ENCODE peak calls at places on chromosome X, in ten cellular contexts. One of them, this sample, is unnamed.
A peak's percentile ranks its signal among the peaks of the same experiment; 100 is the strongest.

GRCh38 chrX:110156167-110156754 is 153.3 kb downstream of the TMEM164 start:
- DNase-seq in transverse colon: no peak
- DNase-seq in astrocyte of the spinal cord: no peak
- DNase-seq in omental fat pad: no peak
- DNase-seq in cardiac fibroblast: no peak
- DNase-seq in choroid plexus epithelial cell: peak; percentile 26
- DNase-seq in left ventricle myocardium inferior: no peak
- DNase-seq in progenitor cell of endocrine pancreas: no peak
- DNase-seq in endothelial cell: no peak
- DNase-seq in GM13977: no peak
- DNase-seq in this sample: no peak

GRCh38 chrX:40733691-40734090 is 1.7 kb downstream of the MED14 start:
- DNase-seq in transverse colon: no peak
- DNase-seq in astrocyte of the spinal cord: no peak
- DNase-seq in omental fat pad: no peak
- DNase-seq in cardiac fibroblast: peak; percentile 20
- DNase-seq in choroid plexus epithelial cell: no peak
- DNase-seq in left ventricle myocardium inferior: no peak
- DNase-seq in progenitor cell of endocrine pancreas: no peak
- DNase-seq in endothelial cell: no peak
- DNase-seq in GM13977: no peak
- DNase-seq in this sample: no peak

GRCh38 chrX:54786972-54787371 is 11.1 kb downstream of the ITIH6 start:
- DNase-seq in transverse colon: peak; percentile 32
- DNase-seq in astrocyte of the spinal cord: no peak
- DNase-seq in omental fat pad: no peak
- DNase-seq in cardiac fibroblast: no peak
- DNase-seq in choroid plexus epithelial cell: no peak
- DNase-seq in left ventricle myocardium inferior: no peak
- DNase-seq in progenitor cell of endocrine pancreas: no peak
- DNase-seq in endothelial cell: no peak
- DNase-seq in GM13977: no peak
- DNase-seq in this sample: peak; percentile 16

GRCh38 chrX:47172971-47173792 is 20.4 kb upstream of the UBA1 start:
- DNase-seq in transverse colon: no peak
- DNase-seq in astrocyte of the spinal cord: no peak
- DNase-seq in omental fat pad: no peak
- DNase-seq in cardiac fibroblast: no peak
- DNase-seq in choroid plexus epithelial cell: no peak
- DNase-seq in left ventricle myocardium inferior: no peak
- DNase-seq in progenitor cell of endocrine pancreas: no peak
- DNase-seq in endothelial cell: no peak
- DNase-seq in GM13977: no peak
- DNase-seq in this sample: no peak

GRCh38 chrX:38799995-38800394 is 1.3 kb upstream of the MID1IP1 start:
- DNase-seq in transverse colon: no peak
- DNase-seq in astrocyte of the spinal cord: no peak
- DNase-seq in omental fat pad: no peak
- DNase-seq in cardiac fibroblast: no peak
- DNase-seq in choroid plexus epithelial cell: peak; percentile 13
- DNase-seq in left ventricle myocardium inferior: peak; percentile 15
- DNase-seq in progenitor cell of endocrine pancreas: no peak
- DNase-seq in endothelial cell: no peak
- DNase-seq in GM13977: peak; percentile 14
- DNase-seq in this sample: no peak

GRCh38 chrX:11540532-11541377 is 125.0 kb downstream of the ARHGAP6 start:
- DNase-seq in transverse colon: no peak
- DNase-seq in astrocyte of the spinal cord: no peak
- DNase-seq in omental fat pad: no peak
- DNase-seq in cardiac fibroblast: peak; percentile 15
- DNase-seq in choroid plexus epithelial cell: peak; percentile 17
- DNase-seq in left ventricle myocardium inferior: peak; percentile 25
- DNase-seq in progenitor cell of endocrine pancreas: no peak
- DNase-seq in endothelial cell: no peak
- DNase-seq in GM13977: peak; percentile 7
- DNase-seq in this sample: no peak

GRCh38 chrX:47581731-47582647 is at the start of gene TIMP1:
- DNase-seq in transverse colon: peak; percentile 82
- DNase-seq in astrocyte of the spinal cord: peak; percentile 92
- DNase-seq in omental fat pad: peak; percentile 71
- DNase-seq in cardiac fibroblast: peak; percentile 96
- DNase-seq in choroid plexus epithelial cell: peak; percentile 95
- DNase-seq in left ventricle myocardium inferior: peak; percentile 87
- DNase-seq in progenitor cell of endocrine pancreas: peak; percentile 35
- DNase-seq in endothelial cell: peak; percentile 74
- DNase-seq in GM13977: peak; percentile 84
- DNase-seq in this sample: peak; percentile 77

GRCh38 chrX:68658530-68658929 is 11.1 kb downstream of the STARD8 start:
- DNase-seq in transverse colon: no peak
- DNase-seq in astrocyte of the spinal cord: peak; percentile 18
- DNase-seq in omental fat pad: no peak
- DNase-seq in cardiac fibroblast: peak; percentile 57
- DNase-seq in choroid plexus epithelial cell: peak; percentile 43
- DNase-seq in left ventricle myocardium inferior: peak; percentile 53
- DNase-seq in progenitor cell of endocrine pancreas: no peak
- DNase-seq in endothelial cell: no peak
- DNase-seq in GM13977: no peak
- DNase-seq in this sample: peak; percentile 34

GRCh38 chrX:125203737-125204578 is 115.7 kb upstream of the TEX13C start:
- DNase-seq in transverse colon: no peak
- DNase-seq in astrocyte of the spinal cord: peak; percentile 31
- DNase-seq in omental fat pad: no peak
- DNase-seq in cardiac fibroblast: no peak
- DNase-seq in choroid plexus epithelial cell: peak; percentile 1
- DNase-seq in left ventricle myocardium inferior: peak; percentile 32
- DNase-seq in progenitor cell of endocrine pancreas: peak; percentile 26
- DNase-seq in endothelial cell: peak; percentile 30
- DNase-seq in GM13977: no peak
- DNase-seq in this sample: peak; percentile 76

GRCh38 chrX:106862972-106863688 is 40.0 kb downstream of the RIPPLY1 start:
- DNase-seq in transverse colon: peak; percentile 19
- DNase-seq in astrocyte of the spinal cord: no peak
- DNase-seq in omental fat pad: no peak
- DNase-seq in cardiac fibroblast: peak; percentile 0
- DNase-seq in choroid plexus epithelial cell: peak; percentile 23
- DNase-seq in left ventricle myocardium inferior: no peak
- DNase-seq in progenitor cell of endocrine pancreas: no peak
- DNase-seq in endothelial cell: peak; percentile 18
- DNase-seq in GM13977: peak; percentile 26
- DNase-seq in this sample: peak; percentile 34

GRCh38 chrX:119677654-119677981 is 15.3 kb downstream of the SEPTIN6 start:
- DNase-seq in transverse colon: no peak
- DNase-seq in astrocyte of the spinal cord: no peak
- DNase-seq in omental fat pad: no peak
- DNase-seq in cardiac fibroblast: no peak
- DNase-seq in choroid plexus epithelial cell: no peak
- DNase-seq in left ventricle myocardium inferior: no peak
- DNase-seq in progenitor cell of endocrine pancreas: no peak
- DNase-seq in endothelial cell: no peak
- DNase-seq in GM13977: no peak
- DNase-seq in this sample: no peak

GRCh38 chrX:15107367-15107988 is 162.4 kb downstream of the ASB9 start:
- DNase-seq in transverse colon: no peak
- DNase-seq in astrocyte of the spinal cord: no peak
- DNase-seq in omental fat pad: no peak
- DNase-seq in cardiac fibroblast: no peak
- DNase-seq in choroid plexus epithelial cell: no peak
- DNase-seq in left ventricle myocardium inferior: no peak
- DNase-seq in progenitor cell of endocrine pancreas: no peak
- DNase-seq in endothelial cell: no peak
- DNase-seq in GM13977: no peak
- DNase-seq in this sample: no peak
- TF ChIP-seq CTCF in transverse colon: no peak
- TF ChIP-seq CTCF in astrocyte of the spinal cord: no peak
- TF ChIP-seq CTCF in omental fat pad: no peak
- TF ChIP-seq CTCF in cardiac fibroblast: no peak
- TF ChIP-seq CTCF in choroid plexus epithelial cell: no peak
- TF ChIP-seq CTCF in left ventricle myocardium inferior: no peak
- TF ChIP-seq CTCF in progenitor cell of endocrine pancreas: no peak
- TF ChIP-seq CTCF in endothelial cell: no peak
- TF ChIP-seq CTCF in GM13977: no peak
- TF ChIP-seq CTCF in this sample: no peak

GRCh38 chrX:537156-537555 is 93.4 kb upstream of the SHOX start:
- DNase-seq in transverse colon: no peak
- DNase-seq in astrocyte of the spinal cord: no peak
- DNase-seq in omental fat pad: no peak
- DNase-seq in cardiac fibroblast: no peak
- DNase-seq in choroid plexus epithelial cell: no peak
- DNase-seq in left ventricle myocardium inferior: no peak
- DNase-seq in progenitor cell of endocrine pancreas: no peak
- DNase-seq in endothelial cell: no peak
- DNase-seq in GM13977: no peak
- DNase-seq in this sample: no peak

GRCh38 chrX:531611-531936 is 99.0 kb upstream of the SHOX start:
- DNase-seq in transverse colon: no peak
- DNase-seq in astrocyte of the spinal cord: no peak
- DNase-seq in omental fat pad: no peak
- DNase-seq in cardiac fibroblast: no peak
- DNase-seq in choroid plexus epithelial cell: no peak
- DNase-seq in left ventricle myocardium inferior: no peak
- DNase-seq in progenitor cell of endocrine pancreas: no peak
- DNase-seq in endothelial cell: no peak
- DNase-seq in GM13977: no peak
- DNase-seq in this sample: no peak

GRCh38 chrX:538311-538710 is 92.3 kb upstream of the SHOX start:
- DNase-seq in transverse colon: no peak
- DNase-seq in astrocyte of the spinal cord: no peak
- DNase-seq in omental fat pad: no peak
- DNase-seq in cardiac fibroblast: no peak
- DNase-seq in choroid plexus epithelial cell: no peak
- DNase-seq in left ventricle myocardium inferior: no peak
- DNase-seq in progenitor cell of endocrine pancreas: no peak
- DNase-seq in endothelial cell: no peak
- DNase-seq in GM13977: no peak
- DNase-seq in this sample: no peak

GRCh38 chrX:536616-537015 is 94.0 kb upstream of the SHOX start:
- DNase-seq in transverse colon: no peak
- DNase-seq in astrocyte of the spinal cord: no peak
- DNase-seq in omental fat pad: no peak
- DNase-seq in cardiac fibroblast: no peak
- DNase-seq in choroid plexus epithelial cell: no peak
- DNase-seq in left ventricle myocardium inferior: no peak
- DNase-seq in progenitor cell of endocrine pancreas: no peak
- DNase-seq in endothelial cell: no peak
- DNase-seq in GM13977: no peak
- DNase-seq in this sample: no peak

GRCh38 chrX:534804-535203 is 95.8 kb upstream of the SHOX start:
- DNase-seq in transverse colon: no peak
- DNase-seq in astrocyte of the spinal cord: no peak
- DNase-seq in omental fat pad: no peak
- DNase-seq in cardiac fibroblast: no peak
- DNase-seq in choroid plexus epithelial cell: no peak
- DNase-seq in left ventricle myocardium inferior: no peak
- DNase-seq in progenitor cell of endocrine pancreas: no peak
- DNase-seq in endothelial cell: no peak
- DNase-seq in GM13977: no peak
- DNase-seq in this sample: no peak
- TF ChIP-seq CTCF in transverse colon: no peak
- TF ChIP-seq CTCF in astrocyte of the spinal cord: no peak
- TF ChIP-seq CTCF in omental fat pad: no peak
- TF ChIP-seq CTCF in cardiac fibroblast: no peak
- TF ChIP-seq CTCF in choroid plexus epithelial cell: no peak
- TF ChIP-seq CTCF in left ventricle myocardium inferior: no peak
- TF ChIP-seq CTCF in progenitor cell of endocrine pancreas: no peak
- TF ChIP-seq CTCF in endothelial cell: no peak
- TF ChIP-seq CTCF in GM13977: no peak
- TF ChIP-seq CTCF in this sample: no peak

GRCh38 chrX:30065226-30065625 is 150.1 kb upstream of the MAGEB2 start:
- DNase-seq in transverse colon: no peak
- DNase-seq in astrocyte of the spinal cord: peak; percentile 18
- DNase-seq in omental fat pad: no peak
- DNase-seq in cardiac fibroblast: peak; percentile 41
- DNase-seq in choroid plexus epithelial cell: peak; percentile 65
- DNase-seq in left ventricle myocardium inferior: no peak
- DNase-seq in progenitor cell of endocrine pancreas: no peak
- DNase-seq in endothelial cell: no peak
- DNase-seq in GM13977: no peak
- DNase-seq in this sample: no peak

GRCh38 chrX:30060718-30061117 is 154.6 kb upstream of the MAGEB2 start:
- DNase-seq in transverse colon: no peak
- DNase-seq in astrocyte of the spinal cord: peak; percentile 1
- DNase-seq in omental fat pad: no peak
- DNase-seq in cardiac fibroblast: peak; percentile 26
- DNase-seq in choroid plexus epithelial cell: peak; percentile 44
- DNase-seq in left ventricle myocardium inferior: no peak
- DNase-seq in progenitor cell of endocrine pancreas: no peak
- DNase-seq in endothelial cell: peak; percentile 3
- DNase-seq in GM13977: no peak
- DNase-seq in this sample: peak; percentile 13
- TF ChIP-seq CTCF in transverse colon: no peak
- TF ChIP-seq CTCF in astrocyte of the spinal cord: peak; percentile 49
- TF ChIP-seq CTCF in omental fat pad: no peak
- TF ChIP-seq CTCF in cardiac fibroblast: peak; percentile 46
- TF ChIP-seq CTCF in choroid plexus epithelial cell: peak; percentile 66
- TF ChIP-seq CTCF in left ventricle myocardium inferior: peak; percentile 54
- TF ChIP-seq CTCF in progenitor cell of endocrine pancreas: peak; percentile 78
- TF ChIP-seq CTCF in endothelial cell: no peak
- TF ChIP-seq CTCF in GM13977: peak; percentile 38
- TF ChIP-seq CTCF in this sample: peak; percentile 59

GRCh38 chrX:80290834-80291233 is 129.4 kb upstream of the TENT5D start:
- DNase-seq in transverse colon: no peak
- DNase-seq in astrocyte of the spinal cord: no peak
- DNase-seq in omental fat pad: no peak
- DNase-seq in cardiac fibroblast: no peak
- DNase-seq in choroid plexus epithelial cell: no peak
- DNase-seq in left ventricle myocardium inferior: no peak
- DNase-seq in progenitor cell of endocrine pancreas: no peak
- DNase-seq in endothelial cell: no peak
- DNase-seq in GM13977: no peak
- DNase-seq in this sample: no peak

GRCh38 chrX:80282535-80282934 is 137.7 kb upstream of the TENT5D start:
- DNase-seq in transverse colon: no peak
- DNase-seq in astrocyte of the spinal cord: peak; percentile 0
- DNase-seq in omental fat pad: no peak
- DNase-seq in cardiac fibroblast: no peak
- DNase-seq in choroid plexus epithelial cell: no peak
- DNase-seq in left ventricle myocardium inferior: no peak
- DNase-seq in progenitor cell of endocrine pancreas: no peak
- DNase-seq in endothelial cell: no peak
- DNase-seq in GM13977: no peak
- DNase-seq in this sample: no peak

DNA sequence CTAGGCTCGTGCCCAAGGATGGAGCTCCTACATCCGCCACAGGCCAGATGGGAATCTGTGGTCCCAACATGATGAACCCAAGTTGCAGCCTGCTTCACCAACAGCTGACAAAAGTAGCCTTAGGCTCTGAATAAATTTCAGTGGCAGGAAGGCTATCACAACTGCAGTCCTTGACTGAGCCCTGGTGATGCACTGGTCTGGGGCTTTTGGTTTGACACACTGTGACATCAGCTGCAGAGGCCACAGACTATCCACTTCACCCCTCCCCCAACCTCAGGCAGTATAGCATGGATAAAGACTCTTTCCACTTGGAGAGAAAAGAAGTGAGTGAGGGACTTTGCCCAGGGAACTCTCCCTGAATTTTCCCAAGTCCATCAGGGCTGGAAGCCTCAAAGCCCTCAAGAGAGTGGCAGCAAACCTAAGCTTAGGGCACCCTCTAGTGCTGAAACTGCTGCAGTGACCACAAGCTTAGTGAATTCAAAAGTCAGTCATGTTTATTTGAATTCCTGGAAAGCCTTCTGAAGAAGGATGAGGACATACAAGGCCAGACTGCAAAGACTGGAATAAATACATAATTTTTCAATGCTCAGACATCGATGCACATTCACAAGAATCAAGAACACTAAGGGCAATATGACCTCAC is 135.0 kb upstream of the TENT5D start:
- DNase-seq in transverse colon: peak; percentile 13
- DNase-seq in astrocyte of the spinal cord: peak; percentile 1
- DNase-seq in omental fat pad: no peak
- DNase-seq in cardiac fibroblast: peak; percentile 29
- DNase-seq in choroid plexus epithelial cell: no peak
- DNase-seq in left ventricle myocardium inferior: no peak
- DNase-seq in progenitor cell of endocrine pancreas: no peak
- DNase-seq in endothelial cell: peak; percentile 28
- DNase-seq in GM13977: peak; percentile 5
- DNase-seq in this sample: peak; percentile 31
- TF ChIP-seq CTCF in transverse colon: no peak
- TF ChIP-seq CTCF in astrocyte of the spinal cord: no peak
- TF ChIP-seq CTCF in omental fat pad: no peak
- TF ChIP-seq CTCF in cardiac fibroblast: peak; percentile 29
- TF ChIP-seq CTCF in choroid plexus epithelial cell: no peak
- TF ChIP-seq CTCF in left ventricle myocardium inferior: peak; percentile 41
- TF ChIP-seq CTCF in progenitor cell of endocrine pancreas: peak; percentile 69
- TF ChIP-seq CTCF in endothelial cell: no peak
- TF ChIP-seq CTCF in GM13977: peak; percentile 68
- TF ChIP-seq CTCF in this sample: peak; percentile 48